ENCODE peak calls at places on chromosome 5, in four cellular contexts. N is prostate gland, K is ovary, T is GM12892. U is an unnamed sample.

GRCh38 chr5:24804221-24804681 is 159.5 kb upstream of the CDH10 start:
- DNase-seq in N (no peak), K (no peak), T (no peak), U (no peak)

GRCh38 chr5:110536120-110537115 is 190.1 kb downstream of the TMEM232 start:
- DNase-seq in N (no peak), K (no peak), T (no peak), U (no peak)

GRCh38 chr5:67100301-67100700 is 96.3 kb downstream of the CD180 start:
- DNase-seq in N (no peak), K (no peak), T (no peak), U (no peak)

GRCh38 chr5:176662371-176663333 is 15.4 kb downstream of the TSPAN17 start:
- DNase-seq in N (no peak), K (no peak), T (no peak), U (no peak)

GRCh38 chr5:74072646-74073045 is 446.6 kb downstream of the ARHGEF28 start:
- DNase-seq in N (no peak), K (no peak), T (no peak), U (no peak)

GRCh38 chr5:40052812-40053211 is 626.9 kb upstream of the PTGER4 start:
- DNase-seq in N (no peak), K (no peak), T (no peak), U (no peak)

GRCh38 chr5:10849278-10849677 is 88.2 kb upstream of the DAP start:
- DNase-seq in N (no peak), K (no peak), T (no peak), U (no peak)

GRCh38 chr5:179414459-179415215 is 69.4 kb upstream of the ADAMTS2 start:
- DNase-seq in N (no peak), K (no peak), T (no peak), U (no peak)

GRCh38 chr5:115295775-115296129 is 702 bp downstream of the CCDC112 start:
- DNase-seq in N (no peak), K (no peak), T (no peak), U (no peak)

GRCh38 chr5:109656829-109657228 is 32.9 kb upstream of the MAN2A1 start:
- DNase-seq in N (peak; percentile 11), K (no peak), T (no peak), U (no peak)

GRCh38 chr5:175343292-175343691 is 100.7 kb downstream of the DRD1 start:
- DNase-seq in N (no peak), K (no peak), T (no peak), U (no peak)

GRCh38 chr5:121199238-121199999 is 652.3 kb upstream of the FTMT start:
- DNase-seq in N (no peak), K (no peak), T (no peak), U (no peak)

GRCh38 chr5:1175015-1175414 is 26.4 kb upstream of the SLC6A19 start:
- DNase-seq in N (no peak), K (no peak), T (no peak), U (no peak)

GRCh38 chr5:169876376-169876775 is 103.9 kb downstream of the INSYN2B start:
- DNase-seq in N (no peak), K (no peak), T (no peak), U (no peak)

GRCh38 chr5:162299793-162300192 is 232.2 kb downstream of the GABRG2 start:
- DNase-seq in N (no peak), K (no peak), T (no peak), U (no peak)

GRCh38 chr5:28831042-28831441 is 1792.7 kb upstream of the CDH9 start:
- DNase-seq in N (no peak), K (no peak), T (no peak), U (no peak)

GRCh38 chr5:93193756-93194155 is 387.3 kb downstream of the NR2F1-AS1 start:
- DNase-seq in N (no peak), K (no peak), T (no peak), U (no peak)

GRCh38 chr5:133113331-133114061 is 61.7 kb downstream of the HSPA4 start:
- DNase-seq in N (no peak), K (no peak), T (no peak), U (no peak)

GRCh38 chr5:112228672-112229071 is 190.4 kb downstream of the EPB41L4A start:
- DNase-seq in N (peak; percentile 87), K (peak; percentile 22), T (no peak), U (peak; percentile 36)

GRCh38 chr5:112232651-112233050 is 186.4 kb downstream of the EPB41L4A start:
- DNase-seq in N (no peak), K (no peak), T (no peak), U (no peak)

GRCh38 chr5:112234000-112234399 is 185.1 kb downstream of the EPB41L4A start:
- DNase-seq in N (no peak), K (no peak), T (no peak), U (no peak)

GRCh38 chr5:112226215-112226614 is 192.9 kb downstream of the EPB41L4A start:
- DNase-seq in N (no peak), K (no peak), T (no peak), U (no peak)

GRCh38 chr5:112227911-112228631 is 191.0 kb downstream of the EPB41L4A start:
- DNase-seq in N (no peak), K (no peak), T (no peak), U (no peak)
- TF ChIP-seq POLR2A in N (no peak), K (no peak), T (no peak), U (no peak)

GRCh38 chr5:43039468-43040286 is 442 bp downstream of the ANXA2R start:
- DNase-seq in N (peak; percentile 82), K (peak; percentile 52), T (no peak), U (peak; percentile 56)

GRCh38 chr5:43040287-43041098 is at the start of gene ANXA2R:
- DNase-seq in N (peak; percentile 94), K (peak; percentile 85), T (peak; percentile 22), U (peak; percentile 92)

GRCh38 chr5:43042176-43042625 is 2.1 kb upstream of the ANXA2R start:
- DNase-seq in N (peak; percentile 54), K (peak; percentile 71), T (peak; percentile 35), U (peak; percentile 43)

GRCh38 chr5:43041669-43042175 is 1.6 kb upstream of the ANXA2R start:
- DNase-seq in N (peak; percentile 67), K (peak; percentile 56), T (no peak), U (no peak)

GRCh38 chr5:43041131-43041668 is 1.1 kb upstream of the ANXA2R start:
- DNase-seq in N (no peak), K (peak; percentile 60), T (no peak), U (no peak)
- TF ChIP-seq POLR2A in N (no peak), K (no peak), T (no peak), U (no peak)

GRCh38 chr5:96200611-96201010 is 232.4 kb downstream of the PCSK1 start:
- DNase-seq in N (no peak), K (no peak), T (no peak), U (no peak)

GRCh38 chr5:96197359-96197758 is 235.7 kb downstream of the PCSK1 start:
- DNase-seq in N (no peak), K (no peak), T (no peak), U (no peak)

GRCh38 chr5:96198673-96199072 is 234.4 kb downstream of the PCSK1 start:
- DNase-seq in N (no peak), K (no peak), T (no peak), U (no peak)

GRCh38 chr5:96201503-96201902 is 231.5 kb downstream of the PCSK1 start:
- DNase-seq in N (no peak), K (no peak), T (no peak), U (no peak)

GRCh38 chr5:96199713-96200183 is 233.3 kb downstream of the PCSK1 start:
- DNase-seq in N (no peak), K (no peak), T (no peak), U (no peak)
- TF ChIP-seq POLR2A in N (no peak), K (no peak), T (no peak), U (no peak)

DNA sequence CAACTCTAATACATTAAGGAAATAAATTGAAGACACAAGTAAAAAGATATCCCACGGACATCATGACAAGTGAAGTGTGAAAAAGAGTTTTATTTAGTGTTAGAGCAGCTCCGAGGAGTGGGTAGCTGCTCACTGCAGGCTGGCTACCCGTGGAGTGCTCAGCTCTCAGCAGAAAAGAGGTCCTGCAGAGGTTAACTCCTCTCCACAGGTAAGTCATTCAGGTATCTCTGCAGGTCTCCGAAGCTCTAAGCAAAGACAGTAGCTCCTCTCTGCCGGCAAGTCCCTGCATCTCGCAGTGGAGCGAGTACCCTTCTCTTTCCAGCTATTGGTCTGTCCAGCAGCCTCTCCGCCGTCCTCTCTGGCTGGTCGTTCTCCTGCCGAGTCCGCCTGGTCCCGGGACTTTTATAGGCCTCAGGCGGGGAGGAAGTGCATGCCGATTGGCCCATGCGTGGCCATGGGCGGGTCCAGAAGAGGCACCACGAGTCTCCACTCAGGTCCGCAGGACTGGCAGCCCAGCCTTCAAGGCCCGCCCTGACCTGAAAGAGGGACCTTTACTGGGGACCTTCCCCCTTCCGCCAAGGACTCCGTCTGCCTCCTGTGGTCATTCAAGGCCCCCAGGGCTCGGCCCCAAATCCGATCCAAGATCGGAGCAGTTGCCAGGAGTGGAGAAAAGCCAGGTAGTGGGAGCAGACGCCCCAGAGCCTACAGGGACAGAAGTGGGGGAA is 29.9 kb downstream of the BTNL9 start:
- DNase-seq in N (no peak), K (no peak), T (no peak), U (no peak)
- TF ChIP-seq POLR2A in N (no peak), K (no peak), T (no peak), U (no peak)

GRCh38 chr5:95823738-95824609 is 1.4 kb upstream of the GLRX start:
- DNase-seq in N (no peak), K (peak; percentile 86), T (no peak), U (peak; percentile 85)
- TF ChIP-seq POLR2A in N (no peak), K (peak; percentile 35), T (peak; percentile 42), U (peak; percentile 31)

DNA sequence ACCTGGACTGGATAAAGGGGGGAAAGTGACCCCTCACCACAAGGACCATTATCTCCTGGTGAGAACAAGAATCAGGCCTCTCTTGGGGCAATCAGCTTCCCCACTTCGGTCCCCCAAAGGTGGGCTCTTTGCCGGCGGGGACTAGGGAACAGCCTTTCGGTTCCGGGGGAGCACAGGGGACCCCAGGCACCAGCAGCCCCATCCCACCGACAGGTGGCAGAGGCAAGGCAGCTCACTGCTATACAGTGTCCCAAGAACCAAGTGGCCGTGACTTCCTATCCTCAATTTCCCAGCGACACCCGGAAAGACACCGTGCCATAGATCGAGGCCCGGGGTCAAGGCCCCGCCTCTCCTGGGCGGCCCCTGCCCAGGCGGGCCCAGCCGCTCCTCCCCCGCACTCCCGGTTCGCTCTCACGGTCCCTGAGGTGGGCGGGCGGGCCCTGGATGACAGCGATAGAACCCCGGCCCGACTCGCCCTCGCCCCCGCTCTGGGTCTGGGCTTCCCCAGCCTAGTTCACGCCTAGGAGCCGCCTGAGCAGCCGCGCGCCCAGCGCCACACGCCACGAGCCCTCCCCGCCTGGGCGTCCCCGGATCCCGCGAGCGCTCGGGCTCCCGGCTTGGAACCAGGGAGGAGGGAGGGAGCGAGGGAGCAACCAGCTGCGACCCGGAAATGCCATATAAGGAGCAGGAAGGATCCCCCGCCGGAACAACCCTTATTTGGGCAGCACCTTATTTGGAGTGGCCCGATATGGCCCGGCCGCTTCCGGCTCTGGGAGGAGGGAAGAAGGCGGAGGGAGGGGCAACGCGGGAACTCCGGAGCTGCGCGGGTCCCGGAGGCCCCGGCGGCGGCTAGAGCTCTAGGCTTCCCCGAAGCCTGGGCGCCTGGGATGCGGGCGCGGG is 641 bp upstream of the EGR1 start:
- DNase-seq in N (peak; percentile 99), K (peak; percentile 99), T (peak; percentile 90), U (peak; percentile 98)
- TF ChIP-seq POLR2A in N (peak; percentile 65), K (peak; percentile 62), T (peak; percentile 63), U (peak; percentile 28)

GRCh38 chr5:134638760-134639201 is 6.2 kb upstream of the SAR1B start:
- DNase-seq in N (no peak), K (no peak), T (no peak), U (no peak)
- TF ChIP-seq POLR2A in N (no peak), K (no peak), T (no peak), U (no peak)

GRCh38 chr5:178223828-178224335 is 8.7 kb downstream of the PHYKPL start:
- DNase-seq in N (no peak), K (no peak), T (no peak), U (no peak)
- TF ChIP-seq POLR2A in N (no peak), K (no peak), T (no peak), U (no peak)

GRCh38 chr5:126776499-126777256 is at the start of gene LMNB1:
- DNase-seq in N (peak; percentile 90), K (peak; percentile 94), T (peak; percentile 75), U (peak; percentile 93)
- TF ChIP-seq POLR2A in N (peak; percentile 46), K (no peak), T (peak; percentile 73), U (no peak)

U was measured in HCT116.